ENCODE peak calls at places on chromosomes 12 and 14, in six cellular contexts. One of them, this sample, is unnamed.

GRCh38 chr14:50762001-50762930 is 68.7 kb downstream of the NIN start:
- DNase-seq in NCI-H460: no peak
- DNase-seq in activated CD4-positive, CD25-positive, alpha-beta regulatory T cell: no peak
- DNase-seq in neuronal stem cell: no peak
- DNase-seq in activated T-cell treated with anti-CD3 and anti-CD28 coated beads, Interleukin-2, amount 50 U/mL, for 72 hours: peak; percentile 74
- DNase-seq in nephron progenitor cell: no peak
- DNase-seq in this sample: no peak

GRCh38 chr12:461425-461824 is 1.7 kb downstream of the B4GALNT3 start:
- DNase-seq in neuronal stem cell: no peak
- DNase-seq in activated T-cell treated with anti-CD3 and anti-CD28 coated beads, Interleukin-2, amount 50 U/mL, for 72 hours: no peak
- DNase-seq in NCI-H460: no peak
- DNase-seq in activated CD4-positive, CD25-positive, alpha-beta regulatory T cell: no peak
- DNase-seq in nephron progenitor cell: no peak
- DNase-seq in this sample: no peak

GRCh38 chr12:64180951-64181350 is 41.1 kb downstream of the KICS2 start:
- DNase-seq in NCI-H460: peak; percentile 58
- DNase-seq in activated T-cell treated with anti-CD3 and anti-CD28 coated beads, Interleukin-2, amount 50 U/mL, for 72 hours: no peak
- DNase-seq in neuronal stem cell: no peak
- DNase-seq in nephron progenitor cell: no peak
- DNase-seq in activated CD4-positive, CD25-positive, alpha-beta regulatory T cell: no peak
- DNase-seq in this sample: no peak

GRCh38 chr12:103326190-103326589 is 169.6 kb downstream of the C12orf42 start:
- DNase-seq in nephron progenitor cell: peak; percentile 4
- DNase-seq in activated T-cell treated with anti-CD3 and anti-CD28 coated beads, Interleukin-2, amount 50 U/mL, for 72 hours: no peak
- DNase-seq in NCI-H460: peak; percentile 6
- DNase-seq in neuronal stem cell: peak; percentile 4
- DNase-seq in activated CD4-positive, CD25-positive, alpha-beta regulatory T cell: no peak
- DNase-seq in this sample: peak; percentile 45

GRCh38 chr12:92297932-92298681 is 152.5 kb upstream of the BTG1 start:
- DNase-seq in neuronal stem cell: no peak
- DNase-seq in nephron progenitor cell: no peak
- DNase-seq in NCI-H460: no peak
- DNase-seq in activated T-cell treated with anti-CD3 and anti-CD28 coated beads, Interleukin-2, amount 50 U/mL, for 72 hours: no peak
- DNase-seq in activated CD4-positive, CD25-positive, alpha-beta regulatory T cell: no peak
- DNase-seq in this sample: no peak

GRCh38 chr12:81095470-81096232 is 17.8 kb downstream of the ACSS3 start:
- DNase-seq in activated T-cell treated with anti-CD3 and anti-CD28 coated beads, Interleukin-2, amount 50 U/mL, for 72 hours: no peak
- DNase-seq in NCI-H460: no peak
- DNase-seq in nephron progenitor cell: no peak
- DNase-seq in neuronal stem cell: no peak
- DNase-seq in activated CD4-positive, CD25-positive, alpha-beta regulatory T cell: no peak
- DNase-seq in this sample: no peak

GRCh38 chr14:81269100-81269978 is 48.6 kb upstream of the GTF2A1 start:
- DNase-seq in NCI-H460: peak; percentile 65
- DNase-seq in nephron progenitor cell: peak; percentile 33
- DNase-seq in activated T-cell treated with anti-CD3 and anti-CD28 coated beads, Interleukin-2, amount 50 U/mL, for 72 hours: no peak
- DNase-seq in neuronal stem cell: peak; percentile 53
- DNase-seq in activated CD4-positive, CD25-positive, alpha-beta regulatory T cell: no peak
- DNase-seq in this sample: peak; percentile 81

GRCh38 chr12:110502449-110502738 is 263 bp downstream of the RAD9B start:
- DNase-seq in nephron progenitor cell: no peak
- DNase-seq in activated T-cell treated with anti-CD3 and anti-CD28 coated beads, Interleukin-2, amount 50 U/mL, for 72 hours: no peak
- DNase-seq in neuronal stem cell: no peak
- DNase-seq in activated CD4-positive, CD25-positive, alpha-beta regulatory T cell: no peak
- DNase-seq in NCI-H460: no peak
- DNase-seq in this sample: no peak

GRCh38 chr12:122421263-122421814 is 1.1 kb downstream of the CLIP1 start:
- DNase-seq in neuronal stem cell: no peak
- DNase-seq in nephron progenitor cell: no peak
- DNase-seq in activated CD4-positive, CD25-positive, alpha-beta regulatory T cell: no peak
- DNase-seq in activated T-cell treated with anti-CD3 and anti-CD28 coated beads, Interleukin-2, amount 50 U/mL, for 72 hours: peak; percentile 30
- DNase-seq in NCI-H460: peak; percentile 23
- DNase-seq in this sample: peak; percentile 69

GRCh38 chr12:82966160-82966559 is 279.5 kb downstream of the TMTC2 start:
- DNase-seq in neuronal stem cell: no peak
- DNase-seq in activated CD4-positive, CD25-positive, alpha-beta regulatory T cell: no peak
- DNase-seq in nephron progenitor cell: no peak
- DNase-seq in NCI-H460: no peak
- DNase-seq in activated T-cell treated with anti-CD3 and anti-CD28 coated beads, Interleukin-2, amount 50 U/mL, for 72 hours: no peak
- DNase-seq in this sample: peak; percentile 85

GRCh38 chr14:85475113-85475512 is 54.8 kb upstream of the FLRT2 start:
- DNase-seq in neuronal stem cell: no peak
- DNase-seq in activated T-cell treated with anti-CD3 and anti-CD28 coated beads, Interleukin-2, amount 50 U/mL, for 72 hours: no peak
- DNase-seq in nephron progenitor cell: no peak
- DNase-seq in activated CD4-positive, CD25-positive, alpha-beta regulatory T cell: no peak
- DNase-seq in NCI-H460: no peak
- DNase-seq in this sample: no peak

GRCh38 chr12:52049688-52050087 is 1.6 kb upstream of the NR4A1 start:
- DNase-seq in activated T-cell treated with anti-CD3 and anti-CD28 coated beads, Interleukin-2, amount 50 U/mL, for 72 hours: no peak
- DNase-seq in nephron progenitor cell: no peak
- DNase-seq in neuronal stem cell: no peak
- DNase-seq in NCI-H460: no peak
- DNase-seq in activated CD4-positive, CD25-positive, alpha-beta regulatory T cell: no peak
- DNase-seq in this sample: no peak

This sample was measured in KBM-7.